ENCODE peak calls at places on chromosomes 13 and 19, in seven cellular contexts. O is omental fat pad; C is left ventricle myocardium inferior; A is posterior cingulate gyrus; P is T follicular helper cell; J is PC-3; Y is stimulated activated CD4-positive, alpha-beta T cell treated with anti-CD3 and anti-CD28 coated beads, Interleukin-15, amount 100 ng/mL, for 1 hour. I is an unnamed sample.

GRCh38 chr19:58555920-58556632 is 1.2 kb upstream of the CHMP2A start:
- DNase-seq in C (peak), Y (no peak), P (no peak), A (no peak), O (no peak), J (no peak), I (no peak)

GRCh38 chr19:50705422-50706019 is 14.1 kb downstream of the SHANK1 start:
- DNase-seq in J (peak), C (no peak), P (no peak), A (no peak), Y (no peak), O (no peak), I (peak)

GRCh38 chr13:102042746-102043145 is 359.1 kb downstream of the FGF14 start:
- DNase-seq in C (no peak), O (no peak), P (no peak), Y (no peak), J (no peak), A (no peak), I (no peak)

GRCh38 chr13:110643768-110644421 is 28.6 kb downstream of the NAXD start:
- DNase-seq in Y (no peak), A (no peak), J (no peak), P (no peak), C (no peak), O (no peak), I (no peak)

GRCh38 chr19:29672319-29672932 is 7.2 kb downstream of the PLEKHF1 start:
- DNase-seq in C (no peak), Y (no peak), P (no peak), J (no peak), O (no peak), A (no peak), I (no peak)

GRCh38 chr13:36074659-36075058 is 56.5 kb downstream of the DCLK1 start:
- DNase-seq in P (no peak), A (peak), O (no peak), C (no peak), J (no peak), Y (no peak), I (no peak)

GRCh38 chr13:41621716-41622508 is 164.6 kb downstream of the RGCC start:
- DNase-seq in Y (no peak), C (no peak), O (no peak), J (no peak), A (no peak), P (no peak), I (peak)

GRCh38 chr13:109833071-109833470 is 46.7 kb upstream of the IRS2 start:
- DNase-seq in J (no peak), P (no peak), Y (no peak), C (no peak), A (no peak), O (no peak), I (no peak)

GRCh38 chr13:113729329-113730019 is 29.6 kb upstream of the TMEM255B start:
- DNase-seq in A (no peak), Y (no peak), O (no peak), J (no peak), C (peak), P (no peak), I (peak)

GRCh38 chr19:13838943-13839192 is 38.1 kb upstream of the NANOS3 start:
- DNase-seq in O (no peak), J (no peak), P (no peak), Y (no peak), A (no peak), C (no peak), I (no peak)

GRCh38 chr19:15437355-15438123 is 12.2 kb downstream of the WIZ start:
- DNase-seq in J (no peak), C (no peak), O (no peak), Y (no peak), A (no peak), P (no peak), I (peak)

GRCh38 chr19:23762548-23762883 is 3.8 kb upstream of the ZNF681 start:
- DNase-seq in Y (no peak), P (no peak), O (no peak), A (no peak), J (no peak), C (no peak), I (no peak)

GRCh38 chr13:23141964-23142363 is 38.8 kb upstream of the SGCG start:
- DNase-seq in Y (no peak), O (no peak), P (no peak), J (no peak), A (no peak), C (no peak), I (no peak)